ENCODE peak calls at places on chromosome 9, in seven cellular contexts. O is left ventricle myocardium inferior; W is WERI-Rb-1; Z is GM12891; N is astrocyte of the spinal cord; L is stimulated activated CD8-positive, alpha-beta memory T cell treated with anti-CD3 and anti-CD28 coated beads, Interleukin-12 subunit alpha, Interleukin-12 subunit beta, amount 100 ng/mL, for 1 hour; X is EL. H is an unnamed sample.

GRCh38 chr9:36765468-36766341 is 193.0 kb downstream of the MELK start:
- DNase-seq in O (peak; percentile 41), W (peak; percentile 25), Z (peak; percentile 92), N (peak; percentile 33), L (peak; percentile 77), X (peak; percentile 56), H (peak; percentile 90)

GRCh38 chr9:88889386-88889785 is 101.9 kb upstream of the S1PR3 start:
- DNase-seq in O (no peak), W (no peak), Z (no peak), N (peak; percentile 33), L (no peak), X (peak; percentile 38), H (no peak)

GRCh38 chr9:88583901-88584596 is 49.1 kb downstream of the NXNL2 start:
- DNase-seq in O (no peak), W (peak; percentile 56), Z (no peak), N (peak; percentile 57), L (no peak), X (peak; percentile 78), H (no peak)

GRCh38 chr9:92146610-92147009 is 31.4 kb upstream of the SPTLC1 start:
- DNase-seq in O (no peak), W (no peak), Z (no peak), N (peak; percentile 55), L (no peak), X (peak; percentile 34), H (peak; percentile 55)

GRCh38 chr9:111909444-111909843 is 12.8 kb downstream of the UGCG start:
- DNase-seq in O (no peak), W (no peak), Z (no peak), N (no peak), L (no peak), X (no peak), H (no peak)

GRCh38 chr9:27033815-27034403 is 28.4 kb upstream of the LRRC19 start:
- DNase-seq in O (no peak), W (peak; percentile 37), Z (peak; percentile 21), N (peak; percentile 50), L (no peak), X (peak; percentile 53), H (peak; percentile 10)

GRCh38 chr9:89633404-89633803 is 28.6 kb downstream of the GADD45G start:
- DNase-seq in O (no peak), W (no peak), Z (no peak), N (no peak), L (no peak), X (no peak), H (no peak)

GRCh38 chr9:77714077-77714549 is 66.0 kb upstream of the GNA14 start:
- DNase-seq in O (no peak), W (no peak), Z (no peak), N (peak; percentile 60), L (no peak), X (peak; percentile 31), H (no peak)

GRCh38 chr9:75775966-75776691 is 114.3 kb upstream of the PCSK5 start:
- DNase-seq in O (no peak), W (no peak), Z (no peak), N (no peak), L (no peak), X (no peak), H (no peak)

GRCh38 chr9:124284940-124285441 is 27.2 kb downstream of the NEK6 start:
- DNase-seq in O (peak; percentile 50), W (no peak), Z (no peak), N (peak; percentile 67), L (no peak), X (no peak), H (no peak)

GRCh38 chr9:135858491-135859185 is 48.7 kb downstream of the CAMSAP1 start:
- DNase-seq in O (no peak), W (no peak), Z (no peak), N (no peak), L (no peak), X (no peak), H (no peak)

GRCh38 chr9:112439825-112440224 is 46.8 kb upstream of the KIAA1958 start:
- DNase-seq in O (no peak), W (no peak), Z (no peak), N (no peak), L (no peak), X (no peak), H (no peak)

GRCh38 chr9:3241290-3241689 is 284.5 kb downstream of the RFX3 start:
- DNase-seq in O (no peak), W (no peak), Z (no peak), N (peak; percentile 66), L (no peak), X (no peak), H (no peak)

GRCh38 chr9:18675973-18676372 is 202.0 kb downstream of the ADAMTSL1 start:
- DNase-seq in O (no peak), W (no peak), Z (no peak), N (no peak), L (no peak), X (no peak), H (no peak)

GRCh38 chr9:130292104-130292503 is 26.5 kb downstream of the HMCN2 start:
- DNase-seq in O (no peak), W (no peak), Z (no peak), N (no peak), L (no peak), X (no peak), H (no peak)

GRCh38 chr9:14320272-14321245 is 6.6 kb upstream of the NFIB start:
- DNase-seq in O (peak; percentile 47), W (no peak), Z (no peak), N (peak; percentile 96), L (no peak), X (peak; percentile 91), H (no peak)

GRCh38 chr9:32625320-32625719 is 10.1 kb downstream of the TAF1L start:
- DNase-seq in O (no peak), W (no peak), Z (no peak), N (no peak), L (no peak), X (no peak), H (no peak)

GRCh38 chr9:11142965-11143738 is 530.4 kb upstream of the PTPRD start:
- DNase-seq in O (no peak), W (no peak), Z (no peak), N (no peak), L (no peak), X (no peak), H (no peak)

GRCh38 chr9:71509054-71509453 is 259.3 kb downstream of the CEMIP2 start:
- DNase-seq in O (no peak), W (no peak), Z (no peak), N (no peak), L (no peak), X (no peak), H (no peak)

GRCh38 chr9:14132798-14133197 is 181.1 kb downstream of the NFIB start:
- DNase-seq in O (no peak), W (no peak), Z (no peak), N (no peak), L (no peak), X (no peak), H (no peak)

GRCh38 chr9:114525505-114525904 is 20.2 kb upstream of the WHRN start:
- DNase-seq in O (no peak), W (no peak), Z (no peak), N (peak; percentile 64), L (no peak), X (peak; percentile 86), H (no peak)

GRCh38 chr9:3240651-3241268 is 285.0 kb downstream of the RFX3 start:
- DNase-seq in O (peak; percentile 26), W (peak; percentile 62), Z (no peak), N (peak; percentile 61), L (peak; percentile 36), X (peak; percentile 64), H (peak; percentile 75)

GRCh38 chr9:2014148-2014547 is 999 bp upstream of the SMARCA2 start:
- DNase-seq in O (no peak), W (no peak), Z (no peak), N (no peak), L (no peak), X (no peak), H (no peak)

GRCh38 chr9:126523621-126524111 is 90.1 kb upstream of the LMX1B start:
- DNase-seq in O (no peak), W (no peak), Z (no peak), N (no peak), L (no peak), X (no peak), H (peak; percentile 54)

GRCh38 chr9:98789765-98790600 is 6.4 kb downstream of the ANKS6 start:
- DNase-seq in O (no peak), W (no peak), Z (no peak), N (no peak), L (no peak), X (no peak), H (no peak)

GRCh38 chr9:132645306-132645705 is 24.5 kb downstream of the DDX31 start:
- DNase-seq in O (no peak), W (peak; percentile 13), Z (no peak), N (no peak), L (no peak), X (no peak), H (no peak)

GRCh38 chr9:128123451-128124080 is 4.0 kb downstream of the PTGES2 start:
- DNase-seq in O (peak; percentile 16), W (no peak), Z (no peak), N (no peak), L (no peak), X (no peak), H (no peak)

GRCh38 chr9:84851935-84852585 is 182.5 kb downstream of the NTRK2 start:
- DNase-seq in O (no peak), W (no peak), Z (no peak), N (peak; percentile 94), L (no peak), X (peak; percentile 39), H (no peak)

GRCh38 chr9:86531273-86531672 is 177.1 kb upstream of the TUT7 start:
- DNase-seq in O (no peak), W (no peak), Z (no peak), N (no peak), L (no peak), X (no peak), H (no peak)

GRCh38 chr9:27442464-27442863 is 81.6 kb upstream of the IFNK start:
- DNase-seq in O (no peak), W (no peak), Z (no peak), N (no peak), L (no peak), X (no peak), H (no peak)

GRCh38 chr9:92138157-92138959 is 23.1 kb upstream of the SPTLC1 start:
- DNase-seq in O (peak; percentile 72), W (peak; percentile 84), Z (peak; percentile 60), N (peak; percentile 54), L (peak; percentile 53), X (peak; percentile 64), H (peak; percentile 63)

GRCh38 chr9:15578719-15579118 is 25.9 kb downstream of the CCDC171 start:
- DNase-seq in O (no peak), W (no peak), Z (no peak), N (no peak), L (no peak), X (no peak), H (no peak)

GRCh38 chr9:122180633-122181032 is 20.9 kb downstream of the MORN5 start:
- DNase-seq in O (no peak), W (no peak), Z (no peak), N (peak; percentile 63), L (no peak), X (peak; percentile 82), H (no peak)